ENCODE peak calls at places on chromosome 22, in ten cellular contexts. N is NCI-H1417; L is stimulated activated CD4-positive, alpha-beta T cell treated with anti-CD3 and anti-CD28 coated beads, Interleukin-1b, Interleukin-23, amount 100 ng/mL, for 24 hours; P is fibroblast of pulmonary artery; S is neural crest cell; F is nephron progenitor cell; A is A172; V is HuH-7.5; Y is ELR; K is HL-60. M is an unnamed sample.

GRCh38 chr22:35451602-35452001 is 51.7 kb downstream of the MCM5 start:
- DNase-seq in N (no peak), L (no peak), P (no peak), S (no peak), F (no peak), A (no peak), V (no peak), Y (no peak), K (no peak), M (no peak)

GRCh38 chr22:49057910-49058309 is 769.8 kb downstream of the BRD1 start:
- DNase-seq in N (no peak), L (no peak), P (no peak), S (no peak), F (no peak), A (no peak), V (no peak), Y (no peak), K (no peak), M (no peak)

GRCh38 chr22:32354360-32355351 is 3.0 kb upstream of the RFPL3 start:
- DNase-seq in N (no peak), L (no peak), P (peak), S (no peak), F (no peak), A (peak), V (no peak), Y (peak), K (no peak), M (no peak)

GRCh38 chr22:27873476-27873875 is 45.6 kb downstream of the PITPNB start:
- DNase-seq in N (no peak), L (no peak), P (no peak), S (no peak), F (no peak), A (no peak), V (no peak), Y (no peak), K (no peak), M (no peak)

GRCh38 chr22:44129614-44129976 is 51.1 kb upstream of the PARVG start:
- DNase-seq in N (no peak), L (no peak), P (peak), S (no peak), F (no peak), A (peak), V (no peak), Y (no peak), K (no peak), M (no peak)

GRCh38 chr22:46364341-46365165 is 29.0 kb downstream of the TRMU start:
- DNase-seq in N (no peak), L (no peak), P (no peak), S (no peak), F (no peak), A (no peak), V (no peak), Y (no peak), K (no peak), M (no peak)

GRCh38 chr22:50057292-50057867 is 718 bp downstream of the TTLL8 start:
- DNase-seq in N (no peak), L (no peak), P (no peak), S (no peak), F (no peak), A (no peak), V (no peak), Y (no peak), K (no peak), M (no peak)

GRCh38 chr22:36580371-36580770 is 51.4 kb upstream of the EIF3D start:
- DNase-seq in N (no peak), L (no peak), P (no peak), S (no peak), F (no peak), A (no peak), V (no peak), Y (no peak), K (no peak), M (no peak)

GRCh38 chr22:37187891-37188761 is at the start of gene C1QTNF6:
- DNase-seq in N (no peak), L (no peak), P (peak), S (peak), F (peak), A (peak), V (no peak), Y (peak), K (no peak), M (no peak)